ENCODE peak calls at places on chromosomes 1 and 21, in five cellular contexts. X, G, B, W and D are unnamed samples.

GRCh38 chr1:153612111-153612754 is 704 bp downstream of the S100A16 start:
- DNase-seq in B (no peak), G (no peak), W (no peak), X (no peak), D (no peak)

GRCh38 chr1:2980849-2981248 is 40.4 kb upstream of the ACTRT2 start:
- DNase-seq in W (no peak), B (no peak), G (no peak), X (no peak), D (no peak)

GRCh38 chr1:53987880-53988279 is 30.1 kb downstream of the LDLRAD1 start:
- DNase-seq in X (no peak), G (peak), B (no peak), W (no peak), D (no peak)

GRCh38 chr1:4693316-4693715 is 38.9 kb downstream of the AJAP1 start:
- DNase-seq in W (no peak), X (no peak), B (no peak), G (no peak), D (no peak)

GRCh38 chr21:42621828-42622199 is 31.6 kb upstream of the PDE9A start:
- DNase-seq in W (no peak), G (no peak), X (no peak), B (no peak), D (no peak)

GRCh38 chr1:36524359-36525062 is 41.8 kb upstream of the CSF3R start:
- DNase-seq in G (no peak), B (no peak), W (peak), X (no peak), D (no peak)

GRCh38 chr21:44012474-44013379 is 618 bp downstream of the TRAPPC10 start:
- DNase-seq in B (peak), X (peak), W (peak), G (peak), D (peak)

GRCh38 chr1:41404308-41404755 is 43.1 kb downstream of the FOXO6 start:
- DNase-seq in G (no peak), B (no peak), X (no peak), W (no peak), D (peak)

GRCh38 chr1:198776602-198777029 is 137.8 kb downstream of the PTPRC start:
- DNase-seq in W (no peak), B (no peak), G (peak), X (no peak), D (no peak)

GRCh38 chr1:4308826-4309225 is 345.6 kb upstream of the AJAP1 start:
- DNase-seq in W (no peak), B (no peak), X (no peak), G (no peak), D (no peak)

GRCh38 chr1:185996211-185996610 is 262.0 kb downstream of the HMCN1 start:
- DNase-seq in W (no peak), B (no peak), X (no peak), G (peak), D (no peak)

GRCh38 chr1:21518774-21519455 is 9.7 kb downstream of the ALPL start:
- DNase-seq in B (no peak), W (no peak), G (no peak), X (no peak), D (no peak)